ENCODE peak calls at places on chromosomes 3 and 15, in five cellular contexts. J, Z, B, L and T are unnamed samples. For H3K4me1, the result is how much of the 10 kb centered on the place peaks cover.

GRCh38 chr3:179450901-179451334 is 352 bp downstream of the GNB4 start:
- DNase-seq in J (peak), Z (no peak), B (no peak), L (no peak), T (no peak)

GRCh38 chr3:72625616-72626337 is 222.5 kb downstream of the SHQ1 start:
- DNase-seq in J (no peak), Z (no peak), B (no peak), L (no peak), T (no peak)

GRCh38 chr3:38574411-38575278 is 74.8 kb downstream of the SCN5A start:
- DNase-seq in J (no peak), Z (peak), B (no peak), L (peak), T (peak)

GRCh38 chr3:58471025-58471887 is 20.6 kb upstream of the KCTD6 start:
- DNase-seq in J (peak), Z (no peak), B (peak), L (no peak), T (no peak)

GRCh38 chr3:71513081-71513480 is 70.4 kb downstream of the FOXP1 start:
- DNase-seq in J (no peak), Z (no peak), B (no peak), L (no peak), T (no peak)

GRCh38 chr15:79858469-79858868 is 38.3 kb downstream of the MTHFS start:
- DNase-seq in J (no peak), Z (no peak), B (no peak), L (no peak), T (no peak)

GRCh38 chr3:129616713-129617112 is 10.2 kb upstream of the PLXND1 start:
- DNase-seq in J (no peak), Z (no peak), B (no peak), L (no peak), T (peak)

GRCh38 chr3:77296527-77296926 is 256.6 kb downstream of the ROBO2 start:
- DNase-seq in J (no peak), Z (no peak), B (no peak), L (no peak), T (no peak)

GRCh38 chr15:45285413-45285812 is 33.4 kb downstream of the SLC28A2 start:
- DNase-seq in J (no peak), Z (no peak), B (no peak), L (no peak), T (no peak)

GRCh38 chr3:171056528-171056927 is 30.0 kb upstream of the SLC2A2 start:
- DNase-seq in J (no peak), Z (no peak), B (no peak), L (no peak), T (no peak)

GRCh38 chr3:155233213-155233612 is 60.3 kb downstream of the STRIT1 start:
- DNase-seq in J (peak), Z (peak), B (peak), L (peak), T (no peak)

GRCh38 chr3:197295871-197296270 is 2.5 kb downstream of the DLG1 start:
- DNase-seq in J (no peak), Z (no peak), B (no peak), L (no peak), T (no peak)

DNA sequence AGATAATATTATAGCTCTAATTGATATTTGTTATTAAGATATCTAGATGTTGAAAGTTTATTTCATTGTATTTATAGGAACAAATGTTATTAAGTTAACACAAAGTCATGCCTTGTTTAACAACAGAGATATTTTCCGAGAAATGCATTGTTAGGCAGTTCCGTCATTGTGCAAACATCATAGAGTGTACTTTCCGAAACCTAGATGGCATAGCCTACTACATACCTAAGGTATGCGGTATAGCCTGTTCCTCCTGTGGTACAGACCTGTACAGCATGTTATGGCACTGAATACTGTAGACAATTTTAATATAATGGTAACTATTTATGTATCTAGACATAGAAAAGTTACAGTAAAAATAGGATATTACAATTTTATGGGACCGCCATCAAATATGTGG is 114.3 kb downstream of the NAALADL2 start:
- DNase-seq in J (no peak), Z (peak), B (peak), L (no peak), T (no peak)
- H3K4me1 ChIP-seq in J (under half), Z (under half), B (under half), L (under half), T (under half)

GRCh38 chr15:67080900-67081431 is 15.6 kb downstream of the SMAD3 start:
- DNase-seq in J (no peak), Z (no peak), B (no peak), L (peak), T (peak)
- TF ChIP-seq POLR2A in J (no peak), Z (no peak), B (no peak), L (no peak), T (no peak)

GRCh38 chr3:187920871-187921270 is 175.6 kb upstream of the BCL6 start:
- DNase-seq in J (no peak), Z (no peak), B (no peak), L (no peak), T (no peak)
- H3K27ac ChIP-seq in J (no peak), Z (peak), B (peak), L (no peak), T (no peak)

DNA sequence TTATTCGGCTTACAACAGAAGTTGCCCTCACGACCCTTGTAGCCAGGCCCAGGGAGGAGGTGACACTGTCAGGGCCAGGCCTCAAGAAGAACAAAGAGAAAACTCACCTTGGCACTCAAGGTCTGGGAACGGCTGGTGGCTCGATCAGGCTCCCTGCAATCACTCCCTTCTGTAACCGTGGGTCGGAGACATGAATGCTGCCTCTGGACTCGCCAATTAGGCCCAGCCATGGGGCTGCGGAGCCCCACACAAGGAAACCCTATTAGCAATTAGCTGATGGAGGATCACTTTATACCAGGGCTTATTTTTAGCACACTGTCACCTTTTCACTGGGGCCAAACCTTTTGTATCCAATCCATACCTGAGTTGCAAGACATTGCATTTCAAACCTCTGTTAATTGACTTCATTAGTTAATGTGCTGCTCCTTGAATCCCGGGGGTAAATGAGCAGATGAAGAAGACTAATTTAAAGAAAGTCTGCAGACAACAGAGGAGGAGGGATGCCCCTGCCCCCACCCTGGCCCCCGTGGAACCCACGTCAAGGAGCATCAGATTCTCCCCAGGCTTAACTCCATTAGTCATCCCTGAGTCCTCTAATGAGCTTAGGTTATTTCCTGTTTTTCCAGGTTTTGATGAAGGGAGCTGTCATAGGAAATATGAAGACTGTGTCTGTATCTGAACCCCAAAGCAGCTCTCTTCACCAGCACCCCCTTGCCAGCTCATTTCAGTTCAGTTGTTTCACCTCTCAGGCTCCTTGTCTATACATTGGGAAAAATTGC is 255.3 kb downstream of the RORA start:
- DNase-seq in J (no peak), Z (no peak), B (no peak), L (no peak), T (no peak)
- H3K4me1 ChIP-seq in J (under half), Z (under half), B (under half), L (under half), T (under half)

GRCh38 chr3:195911041-195911945 is 2.9 kb upstream of the TNK2 start:
- DNase-seq in J (peak), Z (no peak), B (no peak), L (no peak), T (no peak)

GRCh38 chr3:195908439-195909293 is at the start of gene TNK2:
- DNase-seq in J (no peak), Z (peak), B (no peak), L (no peak), T (no peak)

GRCh38 chr3:195910499-195910845 is 2.1 kb upstream of the TNK2 start:
- DNase-seq in J (peak), Z (no peak), B (no peak), L (no peak), T (no peak)

GRCh38 chr3:195909294-195909644 is 918 bp upstream of the TNK2 start:
- DNase-seq in J (no peak), Z (no peak), B (no peak), L (no peak), T (no peak)

GRCh38 chr3:195909645-195910498 is 1.5 kb upstream of the TNK2 start:
- DNase-seq in J (peak), Z (peak), B (peak), L (peak), T (peak)
- TF ChIP-seq POLR2A in J (peak), Z (no peak), B (no peak), L (no peak), T (no peak)

GRCh38 chr3:30581067-30581585 is 25.3 kb upstream of the TGFBR2 start:
- DNase-seq in J (no peak), Z (no peak), B (no peak), L (no peak), T (no peak)

GRCh38 chr3:30576946-30577345 is 29.5 kb upstream of the TGFBR2 start:
- DNase-seq in J (no peak), Z (no peak), B (no peak), L (no peak), T (no peak)

GRCh38 chr3:30578986-30579579 is 27.3 kb upstream of the TGFBR2 start:
- DNase-seq in J (no peak), Z (no peak), B (no peak), L (no peak), T (no peak)

GRCh38 chr3:30577788-30578187 is 28.6 kb upstream of the TGFBR2 start:
- DNase-seq in J (no peak), Z (no peak), B (no peak), L (no peak), T (no peak)

DNA sequence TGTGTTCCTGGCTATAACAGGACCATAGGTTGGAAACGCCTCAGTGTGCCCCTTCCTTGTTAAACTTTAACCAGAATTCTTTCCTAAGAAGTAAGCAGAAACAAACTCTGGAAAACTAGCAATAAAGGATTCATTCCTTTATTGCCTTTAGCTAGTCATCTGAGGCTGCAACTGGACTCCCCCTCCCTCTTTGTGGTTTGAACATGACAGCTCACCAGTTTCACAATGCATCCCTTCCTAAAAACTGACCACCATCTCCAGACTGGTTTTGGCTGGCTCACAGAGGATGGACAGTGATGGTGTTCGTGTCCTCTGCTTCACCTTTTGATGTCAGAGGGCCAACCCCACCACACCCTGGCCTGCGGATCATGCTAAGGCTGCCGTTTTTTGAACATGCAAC is 27.9 kb upstream of the TGFBR2 start:
- DNase-seq in J (peak), Z (no peak), B (no peak), L (peak), T (no peak)
- H3K27ac ChIP-seq in J (peak), Z (peak), B (peak), L (no peak), T (no peak)